ENCODE peak calls at places on chromosomes 7 and 10, in five cellular contexts. P is AG04450, N is heart right ventricle, O is NCI-H1417, X is astrocyte of the cerebellum. V is an unnamed sample.

GRCh38 chr7:73521636-73522080 is 435 bp downstream of the BAZ1B start:
- DNase-seq in P (no peak), X (no peak), O (peak), N (peak), V (no peak)

GRCh38 chr10:72658696-72659400 is 33.0 kb upstream of the MICU1 start:
- DNase-seq in N (no peak), O (no peak), P (no peak), X (no peak), V (no peak)

GRCh38 chr10:88800152-88801125 is 2.1 kb upstream of the LIPM start:
- DNase-seq in O (no peak), P (peak), N (no peak), X (no peak), V (no peak)

GRCh38 chr7:127905491-127906330 is 125.5 kb downstream of the LRRC4 start:
- DNase-seq in O (no peak), P (no peak), X (no peak), N (no peak), V (peak)

GRCh38 chr10:44864042-44864436 is 47.1 kb upstream of the TMEM72 start:
- DNase-seq in N (peak), X (no peak), P (no peak), O (peak), V (no peak)

GRCh38 chr7:55104707-55105433 is 86.1 kb downstream of the EGFR start:
- DNase-seq in P (no peak), X (peak), N (no peak), O (no peak), V (no peak)

GRCh38 chr7:102319671-102320070 is 33.0 kb downstream of the SH2B2 start:
- DNase-seq in N (no peak), O (no peak), P (no peak), X (no peak), V (no peak)

GRCh38 chr10:42781893-42782445 is 626 bp upstream of the BMS1 start:
- DNase-seq in N (no peak), P (no peak), X (no peak), O (no peak), V (no peak)

GRCh38 chr7:85890244-85890811 is 703.5 kb upstream of the SEMA3D start:
- DNase-seq in N (no peak), X (peak), O (no peak), P (no peak), V (no peak)

GRCh38 chr7:134534633-134535032 is 7.3 kb downstream of the AKR1B10 start:
- DNase-seq in P (no peak), O (no peak), N (no peak), X (no peak), V (no peak)

GRCh38 chr10:101824736-101825135 is 6.5 kb upstream of the OGA start:
- DNase-seq in X (no peak), O (no peak), P (no peak), N (no peak), V (no peak)

GRCh38 chr10:112461029-112461887 is 14.2 kb downstream of the VTI1A start:
- DNase-seq in O (no peak), N (no peak), X (no peak), P (peak), V (no peak)

GRCh38 chr10:20059084-20059835 is 243.0 kb downstream of the PLXDC2 start:
- DNase-seq in O (no peak), P (no peak), N (no peak), X (peak), V (no peak)

GRCh38 chr10:3861785-3862184 is 76.8 kb upstream of the KLF6 start:
- DNase-seq in X (peak), O (no peak), N (no peak), P (no peak), V (no peak)

GRCh38 chr10:5078781-5079180 is 15.4 kb upstream of the AKR1C3 start:
- DNase-seq in N (no peak), P (no peak), O (peak), X (no peak), V (no peak)

GRCh38 chr10:112475565-112476233 is 28.7 kb downstream of the VTI1A start:
- DNase-seq in X (peak), N (no peak), O (no peak), P (no peak), V (no peak)

GRCh38 chr10:101218423-101219136 is 10.7 kb downstream of the LBX1 start:
- DNase-seq in N (no peak), X (no peak), P (no peak), O (no peak), V (no peak)

GRCh38 chr7:22435105-22435504 is 64.9 kb downstream of the STEAP1B start:
- DNase-seq in X (no peak), P (no peak), O (no peak), N (no peak), V (no peak)